ENCODE peak calls at places on chromosomes 5 and 9, in four cellular contexts. S is GM12878, T is IMR-90, F is HepG2. P is an unnamed sample.

GRCh38 chr5:171825046-171825445 is 39.4 kb downstream of the SMIM23 start:
- DNase-seq in S (no peak), T (no peak), F (no peak), P (no peak)

GRCh38 chr9:79482078-79482477 is 89.7 kb upstream of the TLE4 start:
- DNase-seq in S (no peak), T (peak; percentile 56), F (no peak), P (no peak)

GRCh38 chr5:14036947-14037346 is 92.5 kb upstream of the DNAH5 start:
- DNase-seq in S (no peak), T (peak; percentile 52), F (no peak), P (no peak)

GRCh38 chr5:114249838-114250237 is 112.0 kb upstream of the KCNN2 start:
- DNase-seq in S (no peak), T (peak; percentile 94), F (no peak), P (no peak)

GRCh38 chr5:173236531-173237501 is 1.8 kb upstream of the NKX2-5 start:
- DNase-seq in S (no peak), T (no peak), F (no peak), P (no peak)

GRCh38 chr5:55497712-55498111 is 37.1 kb downstream of the PLPP1 start:
- DNase-seq in S (no peak), T (no peak), F (no peak), P (no peak)

GRCh38 chr5:154753792-154754191 is 1.4 kb upstream of the LARP1 start:
- DNase-seq in S (no peak), T (peak; percentile 97), F (no peak), P (no peak)

GRCh38 chr9:126613656-126614055 is at the start of gene LMX1B:
- DNase-seq in S (no peak), T (peak; percentile 17), F (no peak), P (no peak)

GRCh38 chr9:90942555-90942954 is 140.9 kb downstream of the SYK start:
- DNase-seq in S (peak; percentile 19), T (peak; percentile 48), F (no peak), P (no peak)

GRCh38 chr5:120452471-120452870 is 11.6 kb upstream of the PRR16 start:
- DNase-seq in S (no peak), T (peak; percentile 15), F (no peak), P (no peak)

GRCh38 chr5:132256086-132256782 is 1.3 kb upstream of the PDLIM4 start:
- DNase-seq in S (no peak), T (no peak), F (no peak), P (peak; percentile 32)

GRCh38 chr9:99822096-99822595 is 461 bp downstream of the NR4A3 start:
- DNase-seq in S (no peak), T (no peak), F (no peak), P (peak; percentile 47)

GRCh38 chr5:91383956-91384300 is 811 bp upstream of the ARRDC3 start:
- DNase-seq in S (peak; percentile 25), T (no peak), F (peak; percentile 1), P (peak; percentile 55)

GRCh38 chr5:149450199-149450598 is 71.1 kb upstream of the IL17B start:
- DNase-seq in S (no peak), T (peak; percentile 87), F (no peak), P (no peak)

GRCh38 chr9:105188746-105189145 is 55.7 kb upstream of the SLC44A1 start:
- DNase-seq in S (no peak), T (no peak), F (no peak), P (no peak)

GRCh38 chr5:143464723-143465490 is 61.4 kb upstream of the NR3C1 start:
- DNase-seq in S (no peak), T (no peak), F (no peak), P (no peak)

GRCh38 chr5:95842955-95843544 is 20.5 kb upstream of the GLRX start:
- DNase-seq in S (no peak), T (peak; percentile 75), F (peak; percentile 88), P (peak; percentile 89)

GRCh38 chr5:38462972-38463633 is 93.3 kb downstream of the LIFR start:
- DNase-seq in S (no peak), T (peak; percentile 65), F (no peak), P (no peak)

GRCh38 chr9:89744730-89745129 is 139.9 kb downstream of the GADD45G start:
- DNase-seq in S (no peak), T (no peak), F (no peak), P (no peak)

GRCh38 chr5:6713274-6714181 is at the start of gene TENT4A:
- DNase-seq in S (no peak), T (no peak), F (no peak), P (peak; percentile 48)

GRCh38 chr5:31656806-31657205 is 17.9 kb downstream of the PDZD2 start:
- DNase-seq in S (no peak), T (no peak), F (no peak), P (no peak)

GRCh38 chr9:109022909-109023308 is 9.6 kb upstream of the CTNNAL1 start:
- DNase-seq in S (no peak), T (no peak), F (peak; percentile 63), P (no peak)

GRCh38 chr9:21324040-21324439 is 11.2 kb downstream of the KLHL9 start:
- DNase-seq in S (no peak), T (no peak), F (no peak), P (no peak)

GRCh38 chr5:37165761-37166160 is 83.4 kb downstream of the CPLANE1 start:
- DNase-seq in S (no peak), T (no peak), F (no peak), P (no peak)

DNA sequence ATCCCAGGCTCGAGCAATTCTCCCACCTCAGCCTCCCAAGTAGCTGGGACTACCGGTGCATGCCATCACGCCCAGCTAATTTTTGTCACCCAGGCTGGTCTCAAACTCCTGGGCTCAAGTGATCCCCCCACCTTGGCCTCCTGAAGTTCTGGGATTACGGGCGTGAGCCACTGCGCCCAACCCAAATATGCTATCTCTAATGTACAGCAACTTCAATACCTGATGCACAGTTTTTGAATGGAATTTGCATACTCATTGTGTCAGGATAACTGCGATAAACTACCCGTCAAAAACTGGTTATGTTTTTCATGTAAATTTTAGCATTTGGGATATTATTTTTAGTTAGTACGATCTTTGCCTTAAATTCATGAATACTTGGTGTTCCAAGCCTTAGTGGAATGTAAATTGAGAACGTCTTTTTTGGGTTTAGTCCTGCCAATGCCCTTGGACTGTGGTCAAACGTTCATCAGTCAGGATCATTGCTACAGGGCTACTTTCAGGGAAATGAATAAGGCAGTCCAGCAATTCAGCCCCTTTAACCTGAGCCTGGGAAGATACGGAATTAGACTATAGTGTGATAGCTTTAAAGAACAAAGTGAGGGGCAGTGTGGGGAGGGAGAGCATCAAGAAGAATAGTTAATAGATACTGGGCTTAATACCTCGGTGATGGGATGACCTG is 4.5 kb downstream of the UGCG start:
- DNase-seq in S (no peak), T (no peak), F (no peak), P (peak; percentile 85)
- TF ChIP-seq MXI1 in S (no peak), T (no peak), F (no peak), P (no peak)

GRCh38 chr9:114580609-114581193 is 6.9 kb upstream of the ATP6V1G1 start:
- DNase-seq in S (no peak), T (no peak), F (no peak), P (no peak)
- TF ChIP-seq MXI1 in S (no peak), T (no peak), F (no peak), P (no peak)

GRCh38 chr5:58860680-58861079 is 277.8 kb downstream of the RAB3C start:
- DNase-seq in S (no peak), T (no peak), F (no peak), P (no peak)

GRCh38 chr5:58854396-58854795 is 271.5 kb downstream of the RAB3C start:
- DNase-seq in S (no peak), T (no peak), F (no peak), P (no peak)

GRCh38 chr5:58851571-58851970 is 268.7 kb downstream of the RAB3C start:
- DNase-seq in S (no peak), T (no peak), F (no peak), P (no peak)

GRCh38 chr5:58849995-58850667 is 267.3 kb downstream of the RAB3C start:
- DNase-seq in S (no peak), T (peak; percentile 26), F (peak; percentile 87), P (peak; percentile 20)

DNA sequence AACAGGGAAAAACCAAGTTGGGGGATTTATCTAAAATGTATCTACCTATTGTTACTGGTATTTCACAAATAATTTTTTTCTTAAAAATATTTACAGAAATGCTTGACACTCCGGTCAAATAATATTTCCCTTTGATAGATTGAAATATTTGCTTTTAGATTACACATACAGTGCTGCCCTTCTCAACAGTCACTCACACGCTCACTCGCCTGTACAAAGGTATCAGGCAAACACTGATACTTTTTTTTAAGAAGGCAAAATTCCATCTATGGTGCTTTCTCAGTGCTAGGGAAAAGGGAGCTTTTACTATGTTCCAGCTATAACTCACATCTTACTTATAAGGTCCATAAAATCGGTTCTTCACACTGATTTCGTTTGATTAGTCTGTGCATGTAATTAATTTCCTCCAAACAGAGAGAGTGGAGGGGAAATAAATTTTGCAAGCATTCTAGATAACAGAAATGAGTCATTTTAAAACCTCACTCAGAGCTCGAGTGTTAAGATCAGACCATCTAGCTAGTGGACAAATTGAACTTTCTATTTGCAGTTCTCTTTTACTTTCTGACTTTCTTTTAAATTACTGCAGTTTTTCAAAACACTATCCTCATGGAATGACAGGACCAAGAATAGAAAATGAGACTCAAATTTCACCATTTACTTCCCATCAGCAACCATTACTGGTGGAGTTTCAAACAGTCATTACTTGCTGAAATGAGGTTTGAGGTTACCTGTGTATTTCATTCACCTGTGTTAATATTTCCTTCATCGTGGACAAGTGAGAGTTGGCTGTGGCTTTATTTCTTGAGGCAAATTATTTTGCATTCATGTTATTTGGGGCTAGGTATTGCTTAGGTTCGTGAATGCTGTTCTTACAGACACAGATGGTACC is 273.2 kb downstream of the RAB3C start:
- DNase-seq in S (no peak), T (no peak), F (no peak), P (no peak)
- TF ChIP-seq MXI1 in S (no peak), T (no peak), F (no peak), P (no peak)

GRCh38 chr9:129656795-129657390 is 8.6 kb upstream of the PRRX2 start:
- DNase-seq in S (no peak), T (peak; percentile 85), F (peak; percentile 31), P (no peak)
- TF ChIP-seq MXI1 in S (no peak), T (no peak), F (peak; percentile 22), P (no peak)

P was measured in K562.